ENCODE peak calls at places on chromosomes 11 and 22, in eight cellular contexts. S is Peyer's patch, J is A549, U is IMR-90, O is suprapubic skin, F is sigmoid colon, Y is heart left ventricle, D is spleen. H is an unnamed sample.
A peak's percentile ranks its signal among the peaks of the same experiment; 100 is the strongest.

GRCh38 chr22:41620646-41621098 is at the start of gene DESI1:
- DNase-seq in S (no peak), J (no peak), U (no peak), O (no peak), F (no peak), Y (peak; percentile 37), D (peak; percentile 99), H (no peak)

GRCh38 chr22:50507421-50507990 is at the start of gene LMF2:
- DNase-seq in S (peak; percentile 99), J (peak; percentile 66), U (no peak), O (peak; percentile 91), F (peak; percentile 94), Y (peak; percentile 92), D (peak; percentile 99), H (peak; percentile 89)

GRCh38 chr11:17244046-17244445 is 32.5 kb upstream of the NUCB2 start:
- DNase-seq in S (no peak), J (no peak), U (no peak), O (no peak), F (no peak), Y (no peak), D (no peak), H (no peak)

GRCh38 chr22:35018995-35019394 is 47.0 kb upstream of the ISX start:
- DNase-seq in S (no peak), J (no peak), U (no peak), O (no peak), F (no peak), Y (no peak), D (no peak), H (no peak)

GRCh38 chr11:88320149-88320559 is 17.4 kb downstream of the CTSC start:
- DNase-seq in S (no peak), J (no peak), U (peak; percentile 76), O (no peak), F (no peak), Y (no peak), D (no peak), H (no peak)

GRCh38 chr22:48744967-48745841 is 1082.5 kb downstream of the BRD1 start:
- DNase-seq in S (no peak), J (no peak), U (no peak), O (peak; percentile 75), F (no peak), Y (peak; percentile 1), D (peak; percentile 63), H (no peak)

GRCh38 chr11:57426754-57427691 is at the start of gene SLC43A3:
- DNase-seq in S (peak; percentile 65), J (no peak), U (peak; percentile 82), O (peak; percentile 85), F (peak; percentile 89), Y (peak; percentile 81), D (peak; percentile 93), H (peak; percentile 84)

GRCh38 chr11:34647131-34647530 is 26.2 kb downstream of the EHF start:
- DNase-seq in S (no peak), J (no peak), U (peak; percentile 34), O (no peak), F (no peak), Y (no peak), D (no peak), H (no peak)

GRCh38 chr11:76850815-76851214 is 9.9 kb upstream of the ACER3 start:
- DNase-seq in S (no peak), J (no peak), U (no peak), O (no peak), F (no peak), Y (peak; percentile 13), D (no peak), H (peak; percentile 25)

GRCh38 chr22:44638966-44639739 is 62.9 kb upstream of the PRR5 start:
- DNase-seq in S (peak; percentile 31), J (no peak), U (no peak), O (peak; percentile 89), F (peak; percentile 69), Y (no peak), D (peak; percentile 54), H (no peak)

GRCh38 chr11:118007040-118007439 is 20.8 kb downstream of the IL10RA start:
- DNase-seq in S (no peak), J (no peak), U (no peak), O (no peak), F (no peak), Y (no peak), D (no peak), H (no peak)

GRCh38 chr22:46071451-46072029 is 78.8 kb upstream of the PPARA start:
- DNase-seq in S (peak; percentile 90), J (no peak), U (peak; percentile 90), O (peak; percentile 96), F (peak; percentile 97), Y (peak; percentile 96), D (peak; percentile 92), H (peak; percentile 95)

GRCh38 chr22:46318576-46318975 is 16.9 kb upstream of the TRMU start:
- DNase-seq in S (peak; percentile 33), J (no peak), U (no peak), O (no peak), F (no peak), Y (no peak), D (peak; percentile 49), H (no peak)

GRCh38 chr22:50624347-50625130 is 3.4 kb downstream of the ARSA start:
- DNase-seq in S (no peak), J (no peak), U (no peak), O (peak; percentile 52), F (no peak), Y (no peak), D (peak; percentile 71), H (no peak)

GRCh38 chr11:69657456-69657910 is 16.5 kb downstream of the CCND1 start:
- DNase-seq in S (no peak), J (no peak), U (no peak), O (no peak), F (no peak), Y (no peak), D (peak; percentile 62), H (no peak)

GRCh38 chr11:68962527-68963250 is 18.1 kb downstream of the MRGPRD start:
- DNase-seq in S (peak; percentile 22), J (no peak), U (no peak), O (no peak), F (peak; percentile 68), Y (no peak), D (peak; percentile 46), H (peak; percentile 14)

GRCh38 chr11:11265994-11266606 is 87.0 kb downstream of the CSNK2A3 start:
- DNase-seq in S (peak; percentile 65), J (peak; percentile 64), U (peak; percentile 3), O (no peak), F (no peak), Y (no peak), D (no peak), H (no peak)

GRCh38 chr22:50722716-50723428 is 15.1 kb upstream of the ACR start:
- DNase-seq in S (no peak), J (no peak), U (no peak), O (no peak), F (no peak), Y (no peak), D (no peak), H (no peak)

GRCh38 chr11:129286813-129287212 is 88.8 kb upstream of the BARX2 start:
- DNase-seq in S (no peak), J (no peak), U (peak; percentile 5), O (no peak), F (no peak), Y (no peak), D (no peak), H (no peak)

GRCh38 chr22:31567702-31568101 is 71.4 kb downstream of the SFI1 start:
- DNase-seq in S (no peak), J (no peak), U (no peak), O (no peak), F (no peak), Y (no peak), D (no peak), H (no peak)

GRCh38 chr22:32672542-32672941 is 129.0 kb upstream of the TIMP3 start:
- DNase-seq in S (no peak), J (no peak), U (no peak), O (no peak), F (no peak), Y (no peak), D (no peak), H (no peak)

GRCh38 chr11:96207459-96208449 is 135.2 kb downstream of the MAML2 start:
- DNase-seq in S (no peak), J (no peak), U (peak; percentile 41), O (no peak), F (no peak), Y (no peak), D (no peak), H (no peak)

DNA sequence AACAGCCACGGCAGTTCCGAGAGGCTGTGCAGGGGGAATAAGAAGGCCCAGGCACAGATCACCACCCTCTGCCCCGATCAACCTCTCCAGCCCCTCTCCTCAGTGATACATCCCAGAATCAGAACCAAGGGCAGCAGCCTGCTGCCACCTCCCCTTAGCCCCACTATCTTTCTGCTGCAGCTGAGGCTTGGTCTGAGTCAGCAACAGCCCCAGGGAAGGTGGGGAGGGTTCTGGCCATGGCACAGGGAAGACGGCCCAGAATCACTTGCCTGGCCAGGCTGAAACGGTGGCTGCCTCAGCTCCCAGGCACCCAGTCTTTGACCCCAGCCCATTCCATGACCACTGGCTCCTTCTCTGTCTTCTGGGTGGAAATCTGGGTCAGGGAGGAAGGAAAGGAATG is 2.3 kb downstream of the CHID1 start:
- DNase-seq in S (no peak), J (no peak), U (no peak), O (no peak), F (no peak), Y (no peak), D (no peak), H (no peak)
- TF ChIP-seq POLR2A in S (no peak), J (no peak), U (no peak), O (no peak), F (no peak), Y (no peak), D (no peak), H (no peak)

GRCh38 chr22:30340911-30341685 is 14.4 kb upstream of the TBC1D10A start:
- DNase-seq in S (no peak), J (no peak), U (no peak), O (no peak), F (peak; percentile 77), Y (peak; percentile 76), D (peak; percentile 85), H (no peak)
- TF ChIP-seq POLR2A in S (no peak), J (no peak), U (no peak), O (no peak), F (no peak), Y (no peak), D (no peak), H (no peak)

GRCh38 chr11:124875943-124876817 is 10.9 kb downstream of the ROBO3 start:
- DNase-seq in S (peak; percentile 88), J (peak; percentile 76), U (peak; percentile 96), O (peak; percentile 91), F (peak; percentile 95), Y (peak; percentile 89), D (peak; percentile 95), H (peak; percentile 87)
- TF ChIP-seq POLR2A in S (no peak), J (peak; percentile 49), U (peak; percentile 85), O (no peak), F (no peak), Y (no peak), D (no peak), H (peak; percentile 49)

DNA sequence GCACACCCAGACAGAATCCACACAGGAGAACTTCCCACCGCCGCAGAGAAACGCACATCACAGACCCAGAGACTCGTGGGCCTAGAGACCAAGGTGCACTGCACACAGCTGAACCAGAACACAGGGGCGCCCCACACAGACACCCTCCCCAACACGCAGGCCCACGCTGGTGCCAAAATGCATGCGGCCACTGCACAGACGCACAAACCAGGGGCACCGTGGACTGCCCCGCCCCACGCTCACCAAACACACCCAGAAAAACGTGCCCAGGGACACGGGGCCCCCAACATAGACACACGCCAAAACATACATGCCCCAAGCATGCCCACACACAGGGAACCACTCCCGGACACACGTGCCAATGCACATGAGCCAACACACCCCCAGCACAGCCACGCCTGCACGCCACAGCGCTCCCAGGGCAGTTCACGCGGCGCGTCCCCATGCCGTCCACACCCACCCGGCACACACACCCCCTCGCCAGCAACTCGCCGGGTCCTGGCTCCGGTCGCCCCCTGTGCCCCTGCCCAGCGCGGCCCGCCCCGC is 7.8 kb downstream of the ELFN2 start:
- DNase-seq in S (peak; percentile 42), J (no peak), U (no peak), O (no peak), F (no peak), Y (no peak), D (no peak), H (no peak)
- TF ChIP-seq POLR2A in S (no peak), J (no peak), U (no peak), O (no peak), F (no peak), Y (no peak), D (no peak), H (no peak)

H was measured in uterus.